ENCODE peak calls at places on chromosomes 16 and 17, in six cellular contexts. U, J, K, D, N and X are unnamed samples.

GRCh38 chr16:53043986-53044571 is 8.6 kb downstream of the CHD9NB start:
- DNase-seq in U (peak), J (no peak), K (peak), D (peak), N (no peak), X (no peak)

GRCh38 chr16:82079892-82080291 is 44.8 kb downstream of the HSD17B2 start:
- DNase-seq in U (no peak), J (no peak), K (no peak), D (no peak), N (no peak), X (no peak)

GRCh38 chr16:48011888-48012658 is 143.7 kb downstream of the ABCC12 start:
- DNase-seq in U (no peak), J (no peak), K (no peak), D (no peak), N (no peak), X (no peak)

GRCh38 chr16:74942977-74943918 is 41.7 kb downstream of the WDR59 start:
- DNase-seq in U (no peak), J (no peak), K (no peak), D (no peak), N (no peak), X (no peak)

GRCh38 chr17:32298298-32298697 is 32.7 kb downstream of the RHBDL3 start:
- DNase-seq in U (no peak), J (no peak), K (no peak), D (no peak), N (no peak), X (no peak)

GRCh38 chr17:42107597-42108576 is 4.6 kb downstream of the DHX58 start:
- DNase-seq in U (peak), J (peak), K (peak), D (no peak), N (peak), X (no peak)

GRCh38 chr16:49483251-49483650 is 109.6 kb downstream of the C16orf78 start:
- DNase-seq in U (no peak), J (no peak), K (no peak), D (no peak), N (no peak), X (no peak)

GRCh38 chr16:20814761-20815160 is 8.4 kb downstream of the REXO5 start:
- DNase-seq in U (no peak), J (no peak), K (no peak), D (no peak), N (no peak), X (no peak)

GRCh38 chr16:56874800-56875199 is 9.8 kb downstream of the SLC12A3 start:
- DNase-seq in U (no peak), J (no peak), K (no peak), D (no peak), N (no peak), X (no peak)

GRCh38 chr16:78444-79145 is 570 bp downstream of the MPG start:
- DNase-seq in U (no peak), J (no peak), K (no peak), D (no peak), N (no peak), X (no peak)

GRCh38 chr16:3986235-3986544 is 105.7 kb upstream of the CREBBP start:
- DNase-seq in U (no peak), J (no peak), K (no peak), D (no peak), N (no peak), X (no peak)

GRCh38 chr16:23510154-23510914 is at the start of gene GGA2:
- DNase-seq in U (peak), J (peak), K (peak), D (peak), N (peak), X (no peak)

GRCh38 chr16:9258423-9259051 is 167.1 kb downstream of the HAPSTR1 start:
- DNase-seq in U (peak), J (peak), K (peak), D (peak), N (peak), X (no peak)

GRCh38 chr16:285146-286055 is 2.4 kb downstream of the PDIA2 start:
- DNase-seq in U (no peak), J (no peak), K (no peak), D (no peak), N (no peak), X (no peak)

GRCh38 chr16:85360323-85361277 is 248.3 kb upstream of the CIBAR2 start:
- DNase-seq in U (no peak), J (no peak), K (no peak), D (no peak), N (no peak), X (no peak)

GRCh38 chr16:85357323-85357722 is 245.1 kb upstream of the CIBAR2 start:
- DNase-seq in U (no peak), J (no peak), K (no peak), D (no peak), N (no peak), X (no peak)

GRCh38 chr16:85358704-85359146 is 246.5 kb upstream of the CIBAR2 start:
- DNase-seq in U (no peak), J (no peak), K (no peak), D (no peak), N (no peak), X (no peak)

GRCh38 chr16:85357924-85358505 is 245.7 kb upstream of the CIBAR2 start:
- DNase-seq in U (no peak), J (no peak), K (no peak), D (no peak), N (peak), X (no peak)

DNA sequence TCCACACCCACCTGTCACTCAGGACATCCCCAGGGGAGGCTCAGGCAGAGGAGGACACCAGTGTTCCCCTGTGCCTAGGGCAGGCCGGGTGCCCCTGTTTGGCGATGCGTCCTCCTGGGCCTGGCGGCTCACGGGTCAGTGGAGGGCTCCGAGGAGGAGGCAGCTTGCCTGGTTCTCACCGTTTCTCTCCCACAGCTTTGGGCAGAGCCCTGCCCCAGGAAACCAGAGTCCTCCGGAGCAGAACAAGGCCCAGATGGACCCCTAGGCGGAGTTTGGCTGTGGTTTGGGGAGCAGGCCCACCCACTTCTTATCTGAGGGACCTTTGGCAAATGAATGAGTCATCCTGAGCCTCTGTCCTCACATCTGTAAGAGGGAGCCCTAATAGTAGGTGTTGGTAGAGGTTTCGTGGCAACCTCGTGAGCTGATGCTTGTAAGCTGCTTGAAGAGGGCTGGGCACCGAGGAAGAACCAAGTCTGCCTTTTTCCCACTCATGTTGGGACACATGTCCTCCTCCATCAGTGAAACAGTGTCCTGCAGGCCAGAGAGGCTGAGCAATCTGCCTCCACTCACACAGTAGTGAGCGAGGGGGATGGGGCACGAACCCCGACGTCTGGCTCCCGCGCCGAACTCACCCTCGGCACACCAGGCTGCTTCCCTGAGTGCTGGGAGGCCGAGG is 247.0 kb upstream of the CIBAR2 start:
- DNase-seq in U (no peak), J (no peak), K (no peak), D (no peak), N (peak), X (no peak)
- TF ChIP-seq ZNF274 in U (no peak), J (no peak), K (no peak), D (no peak), N (no peak), X (no peak)

GRCh38 chr17:80862341-80862969 is 129.2 kb upstream of the CHMP6 start:
- DNase-seq in U (no peak), J (no peak), K (no peak), D (no peak), N (no peak), X (no peak)

GRCh38 chr17:80861360-80861861 is 130.2 kb upstream of the CHMP6 start:
- DNase-seq in U (no peak), J (no peak), K (no peak), D (no peak), N (no peak), X (no peak)

GRCh38 chr17:80860703-80861359 is 130.8 kb upstream of the CHMP6 start:
- DNase-seq in U (no peak), J (no peak), K (no peak), D (no peak), N (no peak), X (no peak)

GRCh38 chr17:80862978-80863377 is 128.7 kb upstream of the CHMP6 start:
- DNase-seq in U (no peak), J (no peak), K (no peak), D (no peak), N (no peak), X (no peak)

DNA sequence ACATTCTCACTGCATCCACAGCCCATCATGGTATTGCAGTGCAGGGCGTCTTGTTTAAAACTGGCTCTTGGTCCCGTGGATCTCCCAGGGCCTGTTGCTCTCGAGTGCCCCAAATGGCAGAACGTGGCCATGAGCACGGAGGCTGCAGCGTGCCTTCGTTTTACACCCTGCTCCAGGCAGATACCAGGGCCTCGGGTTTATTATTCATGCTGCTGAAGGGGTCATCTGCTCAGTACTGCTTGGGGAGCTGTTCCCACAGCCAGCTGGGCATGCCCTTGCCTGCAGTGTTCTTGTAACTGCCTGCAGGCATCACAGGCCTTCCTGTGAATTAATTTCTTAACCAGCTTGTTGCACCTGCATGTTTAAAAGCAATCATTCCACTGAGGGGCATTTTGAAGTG is 129.7 kb upstream of the CHMP6 start:
- DNase-seq in U (no peak), J (no peak), K (no peak), D (no peak), N (no peak), X (no peak)
- TF ChIP-seq ZNF274 in U (no peak), J (no peak), K (no peak), D (no peak), N (no peak), X (no peak)

DNA sequence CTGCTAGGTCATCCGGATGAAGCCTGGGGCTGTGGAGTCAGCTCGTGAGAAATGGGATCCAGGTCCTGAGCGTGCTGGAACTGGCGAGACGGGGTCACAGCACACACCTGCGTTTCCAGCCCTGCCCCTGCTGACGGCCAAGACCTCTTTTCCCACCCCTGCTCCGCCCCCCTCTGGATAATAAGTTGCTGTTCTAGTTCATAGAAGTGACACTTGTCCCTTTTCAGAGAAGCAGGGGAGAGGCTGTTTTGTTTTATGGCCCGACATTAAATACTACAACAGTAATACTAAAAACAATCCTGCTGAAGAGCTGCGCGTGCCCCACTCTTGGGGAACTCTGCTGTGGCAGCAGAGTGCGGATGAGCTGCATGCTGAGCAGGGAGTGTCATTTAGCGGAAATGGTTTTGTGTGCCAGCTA is 92.7 kb downstream of the RPTOR start:
- DNase-seq in U (no peak), J (no peak), K (no peak), D (no peak), N (no peak), X (no peak)
- TF ChIP-seq ZNF274 in U (no peak), J (no peak), K (no peak), D (no peak), N (no peak), X (no peak)

GRCh38 chr17:17537311-17538099 is 41.3 kb upstream of the RASD1 start:
- DNase-seq in U (no peak), J (no peak), K (no peak), D (no peak), N (peak), X (no peak)

GRCh38 chr17:17536702-17537101 is 40.5 kb upstream of the RASD1 start:
- DNase-seq in U (no peak), J (no peak), K (no peak), D (no peak), N (no peak), X (no peak)

GRCh38 chr17:17533901-17534441 is 37.8 kb upstream of the RASD1 start:
- DNase-seq in U (no peak), J (no peak), K (no peak), D (peak), N (no peak), X (no peak)

GRCh38 chr17:17538417-17539391 is 42.5 kb upstream of the RASD1 start:
- DNase-seq in U (no peak), J (no peak), K (no peak), D (peak), N (peak), X (no peak)

DNA sequence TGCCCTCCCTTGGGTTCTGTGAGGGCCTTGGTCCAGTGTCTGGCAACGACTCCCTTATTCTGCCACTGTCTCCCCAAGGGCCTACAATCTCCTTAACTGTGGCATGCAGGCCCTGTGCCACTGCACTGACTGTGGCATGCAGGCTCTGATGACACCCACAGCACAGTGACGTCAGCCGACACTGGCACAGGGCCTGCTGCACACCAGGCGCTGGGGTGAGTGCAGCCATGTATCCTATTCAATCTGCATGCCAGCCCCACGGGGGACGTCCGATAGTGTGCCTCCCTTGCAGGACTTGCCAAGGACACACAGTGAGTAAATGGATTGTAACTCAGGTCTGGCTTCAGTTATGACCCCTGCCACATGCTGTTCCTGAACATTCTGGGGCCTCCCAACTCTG is 39.8 kb upstream of the RASD1 start:
- DNase-seq in U (no peak), J (no peak), K (no peak), D (no peak), N (no peak), X (no peak)
- TF ChIP-seq ZNF274 in U (no peak), J (no peak), K (no peak), D (no peak), N (no peak), X (no peak)

DNA sequence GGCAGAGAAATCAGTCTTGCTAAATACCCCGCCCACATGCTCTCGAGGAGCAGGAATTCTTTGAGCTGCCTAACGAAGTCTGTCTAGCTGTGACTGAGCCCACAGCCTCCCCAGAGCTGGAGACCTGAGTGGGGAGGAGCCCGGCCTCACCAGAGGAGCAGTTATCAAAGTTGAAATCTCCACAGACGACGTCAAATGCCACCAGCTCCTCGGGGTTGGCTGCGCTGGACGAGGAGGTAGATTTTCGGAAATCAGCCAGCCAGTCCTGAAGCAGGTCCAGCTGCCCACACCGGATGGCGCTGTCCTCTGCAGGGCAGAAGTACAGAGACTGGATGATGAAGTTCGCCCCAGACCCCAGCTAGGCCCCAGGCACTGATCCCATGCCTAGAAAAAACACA is 53.8 kb downstream of the PRMT7 start:
- DNase-seq in U (no peak), J (no peak), K (peak), D (no peak), N (peak), X (no peak)
- TF ChIP-seq ZNF274 in U (no peak), J (no peak), K (no peak), D (no peak), N (no peak), X (no peak)

GRCh38 chr17:74019860-74020259 is 183.6 kb upstream of the RPL38 start:
- DNase-seq in U (no peak), J (no peak), K (no peak), D (no peak), N (no peak), X (no peak)

GRCh38 chr17:74016504-74016903 is 187.0 kb upstream of the RPL38 start:
- DNase-seq in U (no peak), J (no peak), K (no peak), D (no peak), N (no peak), X (no peak)

GRCh38 chr17:74017461-74017860 is 186.0 kb upstream of the RPL38 start:
- DNase-seq in U (no peak), J (no peak), K (no peak), D (no peak), N (no peak), X (no peak)

GRCh38 chr17:74018116-74018515 is 185.4 kb upstream of the RPL38 start:
- DNase-seq in U (no peak), J (no peak), K (no peak), D (no peak), N (no peak), X (no peak)

GRCh38 chr17:74020522-74020921 is 183.0 kb upstream of the RPL38 start:
- DNase-seq in U (no peak), J (no peak), K (no peak), D (no peak), N (no peak), X (no peak)
- TF ChIP-seq ZNF274 in U (no peak), J (no peak), K (no peak), D (no peak), N (no peak), X (no peak)

GRCh38 chr16:5607169-5607568 is 509.6 kb upstream of the EEF2KMT start:
- DNase-seq in U (no peak), J (no peak), K (no peak), D (no peak), N (no peak), X (no peak)

GRCh38 chr16:5605404-5605803 is 507.8 kb upstream of the EEF2KMT start:
- DNase-seq in U (no peak), J (no peak), K (no peak), D (no peak), N (no peak), X (no peak)

GRCh38 chr16:5603836-5604235 is 506.2 kb upstream of the EEF2KMT start:
- DNase-seq in U (no peak), J (no peak), K (no peak), D (no peak), N (no peak), X (no peak)

DNA sequence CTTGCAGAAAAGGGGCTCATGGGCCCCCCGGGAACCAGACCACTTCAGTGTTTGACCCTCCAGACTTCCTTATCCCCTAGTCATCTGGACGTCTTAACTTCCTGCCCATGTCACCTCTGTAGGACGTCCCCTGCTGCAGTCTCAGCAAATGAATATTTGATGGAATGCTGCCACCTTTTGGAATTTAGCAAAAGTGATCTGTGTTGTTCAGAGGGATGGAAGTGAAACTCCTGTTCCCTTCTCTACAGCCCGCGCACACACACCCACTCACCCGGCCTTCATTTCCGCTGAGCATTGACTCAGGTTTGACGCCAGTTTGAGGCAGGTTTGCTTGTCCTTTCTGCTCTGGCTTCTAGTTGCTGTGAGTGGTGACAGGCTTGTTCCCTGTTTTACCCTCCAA is 507.2 kb upstream of the EEF2KMT start:
- DNase-seq in U (peak), J (peak), K (no peak), D (peak), N (peak), X (no peak)
- TF ChIP-seq ZNF274 in U (no peak), J (no peak), K (no peak), D (no peak), N (no peak), X (no peak)

DNA sequence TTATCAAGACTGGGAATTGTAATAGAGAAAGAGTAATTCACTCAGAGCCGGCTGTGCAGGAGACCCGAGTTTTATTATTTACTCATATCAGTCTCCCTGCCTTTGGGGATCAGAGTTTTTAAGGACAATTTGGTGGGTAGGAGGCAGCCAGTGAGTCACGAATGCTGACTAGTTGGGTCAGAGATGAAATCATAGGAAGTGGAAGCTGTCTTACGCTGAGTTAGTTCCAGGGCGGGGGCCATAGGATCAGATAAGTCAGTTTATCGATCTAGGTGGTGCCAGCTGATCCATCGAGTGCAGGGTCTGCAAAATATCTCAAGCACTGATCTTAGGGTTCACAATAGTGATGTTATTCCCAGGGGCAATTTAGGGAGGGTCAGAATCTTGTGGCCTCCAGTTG is 20.2 kb upstream of the GUCY2D start:
- DNase-seq in U (no peak), J (no peak), K (no peak), D (no peak), N (no peak), X (no peak)
- TF ChIP-seq ZNF274 in U (no peak), J (no peak), K (no peak), D (no peak), N (no peak), X (no peak)

GRCh38 chr16:85854935-85855334 is 44.0 kb upstream of the IRF8 start:
- DNase-seq in U (no peak), J (no peak), K (no peak), D (no peak), N (no peak), X (no peak)

GRCh38 chr16:85856054-85856453 is 42.9 kb upstream of the IRF8 start:
- DNase-seq in U (no peak), J (no peak), K (no peak), D (no peak), N (no peak), X (no peak)

GRCh38 chr16:85858984-85859817 is 39.8 kb upstream of the IRF8 start:
- DNase-seq in U (no peak), J (no peak), K (no peak), D (no peak), N (no peak), X (no peak)

GRCh38 chr16:85857406-85857805 is 41.6 kb upstream of the IRF8 start:
- DNase-seq in U (no peak), J (no peak), K (no peak), D (no peak), N (no peak), X (no peak)

GRCh38 chr16:85856585-85856984 is 42.4 kb upstream of the IRF8 start:
- DNase-seq in U (no peak), J (no peak), K (no peak), D (no peak), N (no peak), X (no peak)
- TF ChIP-seq ZNF274 in U (no peak), J (no peak), K (no peak), D (no peak), N (no peak), X (no peak)